ENCODE peak calls at places on chromosomes 12 and 14, in four cellular contexts. One of them, this sample, is unnamed.

GRCh38 chr12:78746001-78746400 is 118.6 kb upstream of the SYT1 start:
- DNase-seq in uterus: no peak
- DNase-seq in glutamatergic neuron: no peak
- DNase-seq in CD8-positive, alpha-beta T cell: no peak
- DNase-seq in this sample: no peak

GRCh38 chr12:131128556-131128955 is 174.8 kb downstream of the ADGRD1 start:
- DNase-seq in uterus: no peak
- DNase-seq in glutamatergic neuron: no peak
- DNase-seq in CD8-positive, alpha-beta T cell: no peak
- DNase-seq in this sample: no peak

GRCh38 chr12:105025890-105026289 is 39.8 kb downstream of the NOPCHAP1 start:
- DNase-seq in uterus: peak
- DNase-seq in glutamatergic neuron: no peak
- DNase-seq in CD8-positive, alpha-beta T cell: no peak
- DNase-seq in this sample: no peak

GRCh38 chr14:104090071-104090748 is 4.7 kb downstream of the ASPG start:
- DNase-seq in uterus: no peak
- DNase-seq in glutamatergic neuron: no peak
- DNase-seq in CD8-positive, alpha-beta T cell: no peak
- DNase-seq in this sample: no peak

GRCh38 chr12:106149096-106149784 is 10.5 kb upstream of the NUAK1 start:
- DNase-seq in uterus: peak
- DNase-seq in glutamatergic neuron: no peak
- DNase-seq in CD8-positive, alpha-beta T cell: no peak
- DNase-seq in this sample: no peak

GRCh38 chr14:100670017-100670974 is 56.4 kb upstream of the DLK1 start:
- DNase-seq in uterus: no peak
- DNase-seq in glutamatergic neuron: no peak
- DNase-seq in CD8-positive, alpha-beta T cell: no peak
- DNase-seq in this sample: no peak

GRCh38 chr14:25484194-25484593 is 434.2 kb upstream of the STXBP6 start:
- DNase-seq in uterus: no peak
- DNase-seq in glutamatergic neuron: no peak
- DNase-seq in CD8-positive, alpha-beta T cell: no peak
- DNase-seq in this sample: no peak

GRCh38 chr14:51342226-51342625 is 102.2 kb downstream of the TMX1 start:
- DNase-seq in uterus: no peak
- DNase-seq in glutamatergic neuron: no peak
- DNase-seq in CD8-positive, alpha-beta T cell: no peak
- DNase-seq in this sample: no peak

GRCh38 chr12:10184261-10184843 is 5.5 kb downstream of the TMEM52B start:
- DNase-seq in uterus: no peak
- DNase-seq in glutamatergic neuron: no peak
- DNase-seq in CD8-positive, alpha-beta T cell: no peak
- DNase-seq in this sample: no peak

GRCh38 chr14:33307691-33308369 is 369.2 kb downstream of the NPAS3 start:
- DNase-seq in uterus: peak
- DNase-seq in glutamatergic neuron: no peak
- DNase-seq in CD8-positive, alpha-beta T cell: no peak
- DNase-seq in this sample: no peak

GRCh38 chr12:108039794-108040193 is 89.3 kb upstream of the WSCD2 start:
- DNase-seq in uterus: no peak
- DNase-seq in glutamatergic neuron: no peak
- DNase-seq in CD8-positive, alpha-beta T cell: no peak
- DNase-seq in this sample: no peak

GRCh38 chr14:99185436-99186068 is 86.4 kb downstream of the BCL11B start:
- DNase-seq in uterus: no peak
- DNase-seq in glutamatergic neuron: no peak
- DNase-seq in CD8-positive, alpha-beta T cell: peak
- DNase-seq in this sample: no peak

GRCh38 chr12:48000878-48001321 is 3.4 kb downstream of the COL2A1 start:
- DNase-seq in uterus: no peak
- DNase-seq in glutamatergic neuron: no peak
- DNase-seq in CD8-positive, alpha-beta T cell: no peak
- DNase-seq in this sample: peak

GRCh38 chr12:131430158-131430772 is 280.6 kb upstream of the SFSWAP start:
- DNase-seq in uterus: no peak
- DNase-seq in glutamatergic neuron: no peak
- DNase-seq in CD8-positive, alpha-beta T cell: no peak
- DNase-seq in this sample: no peak

GRCh38 chr14:104636131-104636530 is 31.6 kb upstream of the TMEM179 start:
- DNase-seq in uterus: no peak
- DNase-seq in glutamatergic neuron: no peak
- DNase-seq in CD8-positive, alpha-beta T cell: no peak
- DNase-seq in this sample: no peak

GRCh38 chr12:68792952-68793351 is 15.0 kb upstream of the MDM2 start:
- DNase-seq in uterus: no peak
- DNase-seq in glutamatergic neuron: no peak
- DNase-seq in CD8-positive, alpha-beta T cell: no peak
- DNase-seq in this sample: no peak

GRCh38 chr12:90953956-90954421 is 987 bp downstream of the CCER1 start:
- DNase-seq in uterus: no peak
- DNase-seq in glutamatergic neuron: peak
- DNase-seq in CD8-positive, alpha-beta T cell: no peak
- DNase-seq in this sample: no peak

GRCh38 chr14:80946797-80947196 is 5.3 kb upstream of the CEP128 start:
- DNase-seq in uterus: no peak
- DNase-seq in glutamatergic neuron: no peak
- DNase-seq in CD8-positive, alpha-beta T cell: no peak
- DNase-seq in this sample: no peak

GRCh38 chr12:66397574-66397973 is 95.3 kb downstream of the HELB start:
- DNase-seq in uterus: no peak
- DNase-seq in glutamatergic neuron: no peak
- DNase-seq in CD8-positive, alpha-beta T cell: no peak
- DNase-seq in this sample: no peak

GRCh38 chr12:50842637-50843493 is at the start of gene TMPRSS12:
- DNase-seq in uterus: no peak
- DNase-seq in glutamatergic neuron: peak
- DNase-seq in CD8-positive, alpha-beta T cell: no peak
- DNase-seq in this sample: no peak

GRCh38 chr12:85273411-85274075 is 6.5 kb upstream of the ALX1 start:
- DNase-seq in uterus: no peak
- DNase-seq in glutamatergic neuron: peak
- DNase-seq in CD8-positive, alpha-beta T cell: no peak
- DNase-seq in this sample: no peak

GRCh38 chr12:127810026-127810425 is 456.9 kb upstream of the TMEM132C start:
- DNase-seq in uterus: no peak
- DNase-seq in glutamatergic neuron: no peak
- DNase-seq in CD8-positive, alpha-beta T cell: no peak
- DNase-seq in this sample: no peak

GRCh38 chr14:103894723-103895059 is 33.6 kb upstream of the TDRD9 start:
- DNase-seq in uterus: no peak
- DNase-seq in glutamatergic neuron: no peak
- DNase-seq in CD8-positive, alpha-beta T cell: no peak
- DNase-seq in this sample: no peak

GRCh38 chr12:68871899-68872298 is 61.1 kb downstream of the CPM start:
- DNase-seq in uterus: no peak
- DNase-seq in glutamatergic neuron: no peak
- DNase-seq in CD8-positive, alpha-beta T cell: no peak
- DNase-seq in this sample: no peak

GRCh38 chr12:104763163-104763805 is 194.8 kb downstream of the SLC41A2 start:
- DNase-seq in uterus: no peak
- DNase-seq in glutamatergic neuron: no peak
- DNase-seq in CD8-positive, alpha-beta T cell: no peak
- DNase-seq in this sample: no peak

GRCh38 chr14:55731881-55732498 is 152.0 kb downstream of the KTN1 start:
- DNase-seq in uterus: no peak
- DNase-seq in glutamatergic neuron: peak
- DNase-seq in CD8-positive, alpha-beta T cell: peak
- DNase-seq in this sample: no peak

GRCh38 chr14:40413146-40413545 is 980.9 kb upstream of the FBXO33 start:
- DNase-seq in uterus: no peak
- DNase-seq in glutamatergic neuron: no peak
- DNase-seq in CD8-positive, alpha-beta T cell: no peak
- DNase-seq in this sample: no peak

GRCh38 chr12:117125275-117125613 is 26.0 kb upstream of the TESC start:
- DNase-seq in uterus: no peak
- DNase-seq in glutamatergic neuron: no peak
- DNase-seq in CD8-positive, alpha-beta T cell: no peak
- DNase-seq in this sample: no peak

GRCh38 chr12:25404955-25405354 is 148.1 kb downstream of the LMNTD1 start:
- DNase-seq in uterus: no peak
- DNase-seq in glutamatergic neuron: no peak
- DNase-seq in CD8-positive, alpha-beta T cell: no peak
- DNase-seq in this sample: no peak
- TF ChIP-seq CTCF in uterus: no peak
- TF ChIP-seq CTCF in glutamatergic neuron: no peak
- TF ChIP-seq CTCF in CD8-positive, alpha-beta T cell: no peak
- TF ChIP-seq CTCF in this sample: no peak

DNA sequence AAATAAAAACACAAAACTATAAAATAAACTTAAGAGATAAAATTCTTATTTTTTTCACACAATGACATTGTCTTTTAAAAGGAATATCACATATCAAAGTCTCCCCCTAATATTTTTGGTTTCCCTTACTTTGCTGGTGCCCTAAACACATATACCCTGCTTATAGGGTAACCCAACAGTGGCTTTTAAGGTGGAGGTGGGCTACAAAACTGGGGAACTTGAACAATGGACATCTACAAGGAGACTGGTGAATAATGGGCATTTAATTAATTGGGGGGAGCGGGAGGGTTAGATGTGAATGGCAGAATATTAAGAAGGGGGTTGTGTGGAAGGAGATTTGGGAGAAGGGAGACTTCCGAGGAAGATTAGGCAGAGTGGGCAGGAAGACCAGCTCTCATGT is 9.6 kb downstream of the B4GALNT1 start:
- DNase-seq in uterus: no peak
- DNase-seq in glutamatergic neuron: no peak
- DNase-seq in CD8-positive, alpha-beta T cell: no peak
- DNase-seq in this sample: no peak
- TF ChIP-seq CTCF in uterus: no peak
- TF ChIP-seq CTCF in glutamatergic neuron: no peak
- TF ChIP-seq CTCF in CD8-positive, alpha-beta T cell: no peak
- TF ChIP-seq CTCF in this sample: no peak

DNA sequence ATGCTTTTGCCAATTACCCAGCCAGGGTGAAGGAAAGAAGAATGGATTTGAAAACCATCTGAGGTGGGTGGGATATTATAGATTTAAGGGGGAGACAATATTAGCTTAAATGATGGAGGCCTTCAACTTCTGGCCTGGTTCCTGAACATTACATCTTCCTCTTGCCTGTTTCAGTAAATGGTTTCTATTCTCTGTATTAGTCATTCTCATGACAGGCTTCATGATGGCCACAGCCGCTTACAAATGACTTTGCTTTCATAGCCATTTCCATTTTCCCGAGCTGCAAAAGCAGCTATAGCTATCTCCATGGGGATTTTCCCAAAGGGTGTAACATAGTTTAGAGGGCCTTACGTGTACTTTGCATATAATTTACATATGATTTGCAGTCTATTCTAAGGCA is 121.8 kb downstream of the NRXN3 start:
- DNase-seq in uterus: no peak
- DNase-seq in glutamatergic neuron: no peak
- DNase-seq in CD8-positive, alpha-beta T cell: no peak
- DNase-seq in this sample: no peak
- TF ChIP-seq CTCF in uterus: no peak
- TF ChIP-seq CTCF in glutamatergic neuron: no peak
- TF ChIP-seq CTCF in CD8-positive, alpha-beta T cell: no peak
- TF ChIP-seq CTCF in this sample: no peak

DNA sequence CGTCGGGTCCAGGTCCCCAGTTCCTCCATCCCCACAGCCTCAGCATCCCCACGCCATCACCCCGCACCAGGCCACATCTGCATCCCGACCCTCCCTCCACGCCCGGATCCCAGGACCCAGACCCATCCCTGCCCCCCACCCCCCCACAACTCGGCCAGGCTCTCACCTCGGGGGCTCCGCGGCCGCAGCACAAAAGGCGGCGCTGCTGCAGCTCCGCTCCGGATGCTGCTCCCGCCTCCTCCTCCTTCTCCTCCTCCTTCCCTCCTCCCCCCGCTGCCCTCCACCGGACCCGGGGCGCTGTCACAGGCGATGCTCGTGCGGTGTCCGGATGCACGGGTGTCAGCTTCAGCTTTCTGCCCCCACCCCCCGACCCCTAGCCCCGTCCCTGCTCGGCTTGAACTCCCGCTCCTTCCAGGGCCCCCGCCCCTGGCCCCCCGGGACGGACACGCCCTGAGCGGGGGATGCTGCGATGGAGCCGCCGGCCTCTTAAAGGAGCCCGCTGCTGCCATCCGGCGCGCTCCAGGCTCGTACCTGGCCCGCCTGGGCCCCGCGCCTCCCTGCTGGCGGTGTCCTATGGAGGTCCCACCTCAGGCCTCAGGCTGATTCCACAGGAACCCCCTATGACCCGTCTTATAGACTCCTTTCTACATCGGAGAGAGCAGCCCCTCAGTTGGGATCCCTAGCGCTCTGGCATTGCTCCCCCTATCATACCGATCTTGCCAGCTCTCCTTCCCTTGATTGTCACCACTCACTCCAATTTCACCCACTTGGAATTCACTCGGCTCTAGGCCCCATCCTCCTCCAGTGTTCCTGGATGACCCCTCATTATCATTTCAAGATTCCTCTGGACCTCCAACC is at the start of gene MAP3K12:
- DNase-seq in uterus: peak
- DNase-seq in glutamatergic neuron: peak
- DNase-seq in CD8-positive, alpha-beta T cell: peak
- DNase-seq in this sample: peak
- TF ChIP-seq CTCF in uterus: no peak
- TF ChIP-seq CTCF in glutamatergic neuron: no peak
- TF ChIP-seq CTCF in CD8-positive, alpha-beta T cell: no peak
- TF ChIP-seq CTCF in this sample: no peak

DNA sequence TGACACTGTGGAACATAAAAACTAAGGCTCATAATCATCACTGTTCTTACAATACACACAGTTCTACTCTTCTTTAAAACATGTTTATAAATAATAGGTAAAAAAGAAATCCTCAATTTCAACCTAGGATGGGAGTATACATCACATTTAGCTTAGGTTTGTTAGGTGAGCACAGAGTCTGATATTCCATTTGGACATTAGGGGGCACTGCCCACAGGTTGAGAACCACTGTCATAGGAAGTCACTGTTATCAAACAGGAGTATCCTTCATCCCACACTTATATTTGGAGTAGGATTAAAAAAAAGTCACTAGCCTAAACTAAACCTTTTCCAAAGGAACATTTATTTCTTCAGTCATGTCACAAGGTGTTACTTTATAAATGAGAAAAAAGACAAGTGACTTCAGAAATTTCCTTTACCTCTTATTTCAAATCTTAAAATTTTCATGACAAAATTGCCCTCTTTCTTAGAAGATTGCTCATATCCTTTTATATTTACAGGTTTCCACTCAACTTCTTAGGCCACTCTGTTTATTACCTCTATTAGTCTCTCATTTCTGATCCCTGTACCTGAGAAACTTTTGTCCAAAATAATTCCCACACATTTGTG is 240.6 kb downstream of the CPNE8 start:
- DNase-seq in uterus: no peak
- DNase-seq in glutamatergic neuron: peak
- DNase-seq in CD8-positive, alpha-beta T cell: no peak
- DNase-seq in this sample: no peak
- TF ChIP-seq CTCF in uterus: no peak
- TF ChIP-seq CTCF in glutamatergic neuron: peak
- TF ChIP-seq CTCF in CD8-positive, alpha-beta T cell: no peak
- TF ChIP-seq CTCF in this sample: no peak

GRCh38 chr14:21057803-21058675 is at the start of gene RNASE8:
- DNase-seq in uterus: no peak
- DNase-seq in glutamatergic neuron: no peak
- DNase-seq in CD8-positive, alpha-beta T cell: no peak
- DNase-seq in this sample: no peak
- TF ChIP-seq CTCF in uterus: no peak
- TF ChIP-seq CTCF in glutamatergic neuron: no peak
- TF ChIP-seq CTCF in CD8-positive, alpha-beta T cell: no peak
- TF ChIP-seq CTCF in this sample: no peak

This sample was measured in activated B cell treated with CpG ODN at 0.5 μM for 24 hours.